ENCODE peak calls at places on chromosomes 16 and 17, in eight cellular contexts. R is adrenal gland, S is posterior cingulate gyrus, U is AG09309, Z is SW480, M is H1, N is thoracic aorta, L is mesothelial cell of epicardium. G is an unnamed sample.

GRCh38 chr16:89395150-89396142 is 94.9 kb downstream of the ANKRD11 start:
- DNase-seq in R (peak; percentile 98), S (peak; percentile 70), U (peak; percentile 95), Z (peak; percentile 83), M (no peak), N (peak; percentile 83), L (peak; percentile 76), G (no peak)

GRCh38 chr16:17460890-17461289 is 9.9 kb downstream of the XYLT1 start:
- DNase-seq in R (no peak), S (no peak), U (no peak), Z (no peak), M (no peak), N (no peak), L (no peak), G (no peak)

GRCh38 chr16:57462978-57463362 is 491 bp downstream of the POLR2C start:
- DNase-seq in R (no peak), S (no peak), U (no peak), Z (no peak), M (no peak), N (no peak), L (no peak), G (no peak)

GRCh38 chr16:75616541-75617010 is 6.5 kb downstream of the ADAT1 start:
- DNase-seq in R (no peak), S (no peak), U (no peak), Z (no peak), M (no peak), N (no peak), L (no peak), G (no peak)

GRCh38 chr17:80254396-80255241 is 6.0 kb upstream of the RNF213 start:
- DNase-seq in R (peak; percentile 92), S (no peak), U (peak; percentile 83), Z (peak; percentile 82), M (no peak), N (peak; percentile 66), L (no peak), G (no peak)

GRCh38 chr17:37430051-37430591 is 23.4 kb downstream of the TADA2A start:
- DNase-seq in R (no peak), S (no peak), U (no peak), Z (no peak), M (no peak), N (no peak), L (no peak), G (no peak)

GRCh38 chr17:29663155-29663554 is 40.4 kb upstream of the CORO6 start:
- DNase-seq in R (no peak), S (no peak), U (no peak), Z (no peak), M (no peak), N (no peak), L (no peak), G (no peak)

GRCh38 chr16:78465730-78466129 is 366.3 kb downstream of the WWOX start:
- DNase-seq in R (no peak), S (no peak), U (no peak), Z (no peak), M (no peak), N (no peak), L (no peak), G (no peak)

GRCh38 chr17:79843917-79844815 is 4.9 kb upstream of the CBX4 start:
- DNase-seq in R (peak; percentile 80), S (no peak), U (no peak), Z (peak; percentile 63), M (no peak), N (no peak), L (no peak), G (no peak)

GRCh38 chr17:15261818-15262290 is 3.3 kb downstream of the PMP22 start:
- DNase-seq in R (peak; percentile 20), S (no peak), U (no peak), Z (peak; percentile 38), M (no peak), N (no peak), L (no peak), G (no peak)

GRCh38 chr17:42598905-42599304 is 10.3 kb downstream of the RETREG3 start:
- DNase-seq in R (peak; percentile 24), S (no peak), U (no peak), Z (no peak), M (no peak), N (no peak), L (no peak), G (no peak)

GRCh38 chr17:44983563-44983962 is 15.5 kb upstream of the C1QL1 start:
- DNase-seq in R (no peak), S (no peak), U (no peak), Z (no peak), M (no peak), N (no peak), L (no peak), G (no peak)

GRCh38 chr16:74844041-74844826 is 69.6 kb upstream of the FA2H start:
- DNase-seq in R (no peak), S (no peak), U (no peak), Z (no peak), M (no peak), N (no peak), L (no peak), G (no peak)

GRCh38 chr17:18259621-18260331 is 686 bp upstream of the MIEF2 start:
- DNase-seq in R (no peak), S (no peak), U (no peak), Z (peak; percentile 68), M (no peak), N (no peak), L (no peak), G (no peak)

GRCh38 chr17:41735744-41736143 is 1.3 kb upstream of the HAP1 start:
- DNase-seq in R (no peak), S (no peak), U (no peak), Z (no peak), M (no peak), N (no peak), L (no peak), G (no peak)

GRCh38 chr17:77400445-77400870 is 259.7 kb downstream of the SEC14L1 start:
- DNase-seq in R (no peak), S (no peak), U (no peak), Z (no peak), M (no peak), N (no peak), L (no peak), G (no peak)

GRCh38 chr16:4618645-4619418 is 4.1 kb upstream of the UBALD1 start:
- DNase-seq in R (no peak), S (no peak), U (no peak), Z (no peak), M (no peak), N (no peak), L (no peak), G (no peak)

GRCh38 chr17:27760069-27760885 is 40.1 kb downstream of the NOS2 start:
- DNase-seq in R (peak; percentile 80), S (peak; percentile 74), U (no peak), Z (peak; percentile 36), M (peak; percentile 34), N (peak; percentile 22), L (peak; percentile 79), G (peak; percentile 22)

GRCh38 chr17:6303664-6304063 is 131.3 kb downstream of the AIPL1 start:
- DNase-seq in R (peak; percentile 15), S (no peak), U (no peak), Z (peak; percentile 14), M (no peak), N (no peak), L (peak; percentile 74), G (peak; percentile 23)

GRCh38 chr17:12342609-12343248 is 322.1 kb downstream of the MAP2K4 start:
- DNase-seq in R (no peak), S (no peak), U (no peak), Z (peak; percentile 11), M (peak; percentile 36), N (no peak), L (no peak), G (no peak)

GRCh38 chr17:76000016-76000754 is 470 bp upstream of the CDK3 start:
- DNase-seq in R (peak; percentile 58), S (no peak), U (no peak), Z (no peak), M (peak; percentile 62), N (no peak), L (peak; percentile 69), G (peak; percentile 46)

G was measured in NT2/D1.